ENCODE peak calls at places on chromosome 17, in five cellular contexts. U is lung, O is amniotic stem cell, F is EL, X is NCI-H1417. I is an unnamed sample.

GRCh38 chr17:83103200-83103937 is 24.0 kb downstream of the METRNL start:
- DNase-seq in U (no peak), O (no peak), F (peak; percentile 70), X (no peak), I (peak; percentile 38)

GRCh38 chr17:37481001-37481665 is 8.6 kb upstream of the DUSP14 start:
- DNase-seq in U (no peak), O (no peak), F (no peak), X (no peak), I (peak; percentile 37)

GRCh38 chr17:21042434-21043295 is at the start of gene USP22:
- DNase-seq in U (no peak), O (no peak), F (no peak), X (no peak), I (peak; percentile 98)

GRCh38 chr17:41635121-41636097 is 11.0 kb upstream of the KRT17 start:
- DNase-seq in U (no peak), O (no peak), F (no peak), X (no peak), I (no peak)

GRCh38 chr17:55086635-55087058 is 118.1 kb downstream of the STXBP4 start:
- DNase-seq in U (no peak), O (peak; percentile 34), F (peak; percentile 78), X (no peak), I (peak; percentile 9)

GRCh38 chr17:73826872-73827228 is 182.6 kb upstream of the SDK2 start:
- DNase-seq in U (no peak), O (no peak), F (no peak), X (no peak), I (no peak)

GRCh38 chr17:39740357-39741111 is 2.8 kb downstream of the GRB7 start:
- DNase-seq in U (no peak), O (no peak), F (peak; percentile 76), X (peak; percentile 72), I (peak; percentile 66)

GRCh38 chr17:48576479-48577309 is 1.5 kb downstream of the HOXB4 start:
- DNase-seq in U (no peak), O (no peak), F (peak; percentile 31), X (no peak), I (peak; percentile 81)

GRCh38 chr17:36066365-36066945 is 2.4 kb downstream of the CCL18 start:
- DNase-seq in U (no peak), O (no peak), F (no peak), X (no peak), I (no peak)

GRCh38 chr17:64196626-64197025 is 66.4 kb downstream of the TEX2 start:
- DNase-seq in U (no peak), O (peak; percentile 46), F (peak; percentile 88), X (no peak), I (no peak)

GRCh38 chr17:15332338-15332737 is 9.1 kb downstream of the TEKT3 start:
- DNase-seq in U (no peak), O (no peak), F (no peak), X (peak; percentile 22), I (no peak)

GRCh38 chr17:30449480-30449879 is 27.7 kb upstream of the GOSR1 start:
- DNase-seq in U (no peak), O (no peak), F (no peak), X (no peak), I (no peak)

GRCh38 chr17:78839762-78840529 is 668 bp downstream of the USP36 start:
- DNase-seq in U (peak; percentile 52), O (peak; percentile 34), F (peak; percentile 42), X (peak; percentile 61), I (peak; percentile 64)

GRCh38 chr17:58275417-58275816 is 5.3 kb downstream of the MPO start:
- DNase-seq in U (no peak), O (no peak), F (no peak), X (no peak), I (no peak)

GRCh38 chr17:65334391-65334790 is 197.2 kb downstream of the RGS9 start:
- DNase-seq in U (no peak), O (no peak), F (no peak), X (no peak), I (no peak)

GRCh38 chr17:80667462-80668277 is 123.0 kb downstream of the RPTOR start:
- DNase-seq in U (no peak), O (no peak), F (no peak), X (no peak), I (no peak)

GRCh38 chr17:35866356-35866950 is 2.2 kb downstream of the HEATR9 start:
- DNase-seq in U (no peak), O (no peak), F (peak; percentile 23), X (no peak), I (no peak)

GRCh38 chr17:29121442-29121841 is 58.8 kb downstream of the MYO18A start:
- DNase-seq in U (no peak), O (no peak), F (no peak), X (no peak), I (no peak)

I was measured in NCI-H69.